ENCODE peak calls at places on chromosomes 2 and 18, in four cellular contexts. S is K562, Z is HepG2, G is GM12878. V is an unnamed sample.

GRCh38 chr2:215624423-215624829 is 188.6 kb upstream of the FN1 start:
- DNase-seq in S (no peak), Z (peak; percentile 95), G (no peak), V (no peak)

GRCh38 chr2:229376866-229377265 is 105.8 kb upstream of the PID1 start:
- DNase-seq in S (no peak), Z (no peak), G (no peak), V (no peak)

GRCh38 chr18:67072789-67073188 is 443.7 kb downstream of the DSEL start:
- DNase-seq in S (no peak), Z (no peak), G (no peak), V (no peak)

GRCh38 chr2:176873403-176873802 is 339.2 kb upstream of the HNRNPA3 start:
- DNase-seq in S (no peak), Z (no peak), G (no peak), V (no peak)

GRCh38 chr2:237629188-237629534 is 1.8 kb downstream of the LRRFIP1 start:
- DNase-seq in S (no peak), Z (no peak), G (no peak), V (no peak)

GRCh38 chr2:215760526-215760925 is 252.8 kb downstream of the MREG start:
- DNase-seq in S (no peak), Z (no peak), G (no peak), V (no peak)

GRCh38 chr2:65471409-65471808 is 39.0 kb upstream of the SPRED2 start:
- DNase-seq in S (no peak), Z (no peak), G (no peak), V (no peak)

GRCh38 chr18:35695803-35696202 is 114.3 kb downstream of the GALNT1 start:
- DNase-seq in S (no peak), Z (no peak), G (no peak), V (no peak)

GRCh38 chr2:226977775-226978190 is 141.9 kb downstream of the RHBDD1 start:
- DNase-seq in S (peak; percentile 16), Z (no peak), G (no peak), V (no peak)

GRCh38 chr2:221468288-221468687 is 103.8 kb downstream of the EPHA4 start:
- DNase-seq in S (no peak), Z (no peak), G (no peak), V (no peak)

GRCh38 chr18:79321625-79322024 is 74.1 kb upstream of the NFATC1 start:
- DNase-seq in S (no peak), Z (no peak), G (no peak), V (no peak)

GRCh38 chr18:8303151-8303770 is 306.0 kb upstream of the RAB12 start:
- DNase-seq in S (no peak), Z (no peak), G (no peak), V (no peak)

GRCh38 chr2:113965644-113966043 is 75.8 kb downstream of the ACTR3 start:
- DNase-seq in S (peak; percentile 32), Z (peak; percentile 94), G (no peak), V (peak; percentile 26)

GRCh38 chr2:232315049-232315922 is 63.3 kb upstream of the ALPP start:
- DNase-seq in S (no peak), Z (no peak), G (peak; percentile 63), V (no peak)

GRCh38 chr18:48926420-48926857 is 24.3 kb downstream of the SMAD7 start:
- DNase-seq in S (no peak), Z (peak; percentile 89), G (no peak), V (no peak)

GRCh38 chr18:31275722-31276463 is 42.1 kb upstream of the DSG1 start:
- DNase-seq in S (no peak), Z (no peak), G (no peak), V (no peak)

GRCh38 chr18:62938006-62938405 is 222.7 kb downstream of the PHLPP1 start:
- DNase-seq in S (no peak), Z (no peak), G (no peak), V (no peak)

GRCh38 chr2:27042159-27042661 is 9.3 kb upstream of the AGBL5 start:
- DNase-seq in S (no peak), Z (no peak), G (peak; percentile 69), V (no peak)
- TF ChIP-seq ETV6 in S (no peak), Z (no peak), G (no peak), V (no peak)

GRCh38 chr2:10771786-10772185 is 40.8 kb downstream of the PDIA6 start:
- DNase-seq in S (no peak), Z (no peak), G (no peak), V (no peak)

GRCh38 chr2:10772201-10772867 is 40.3 kb downstream of the PDIA6 start:
- DNase-seq in S (no peak), Z (no peak), G (no peak), V (no peak)

GRCh38 chr2:10773841-10774341 is 38.7 kb downstream of the PDIA6 start:
- DNase-seq in S (no peak), Z (no peak), G (no peak), V (no peak)

GRCh38 chr2:10772868-10773215 is 39.7 kb downstream of the PDIA6 start:
- DNase-seq in S (no peak), Z (no peak), G (no peak), V (no peak)

DNA sequence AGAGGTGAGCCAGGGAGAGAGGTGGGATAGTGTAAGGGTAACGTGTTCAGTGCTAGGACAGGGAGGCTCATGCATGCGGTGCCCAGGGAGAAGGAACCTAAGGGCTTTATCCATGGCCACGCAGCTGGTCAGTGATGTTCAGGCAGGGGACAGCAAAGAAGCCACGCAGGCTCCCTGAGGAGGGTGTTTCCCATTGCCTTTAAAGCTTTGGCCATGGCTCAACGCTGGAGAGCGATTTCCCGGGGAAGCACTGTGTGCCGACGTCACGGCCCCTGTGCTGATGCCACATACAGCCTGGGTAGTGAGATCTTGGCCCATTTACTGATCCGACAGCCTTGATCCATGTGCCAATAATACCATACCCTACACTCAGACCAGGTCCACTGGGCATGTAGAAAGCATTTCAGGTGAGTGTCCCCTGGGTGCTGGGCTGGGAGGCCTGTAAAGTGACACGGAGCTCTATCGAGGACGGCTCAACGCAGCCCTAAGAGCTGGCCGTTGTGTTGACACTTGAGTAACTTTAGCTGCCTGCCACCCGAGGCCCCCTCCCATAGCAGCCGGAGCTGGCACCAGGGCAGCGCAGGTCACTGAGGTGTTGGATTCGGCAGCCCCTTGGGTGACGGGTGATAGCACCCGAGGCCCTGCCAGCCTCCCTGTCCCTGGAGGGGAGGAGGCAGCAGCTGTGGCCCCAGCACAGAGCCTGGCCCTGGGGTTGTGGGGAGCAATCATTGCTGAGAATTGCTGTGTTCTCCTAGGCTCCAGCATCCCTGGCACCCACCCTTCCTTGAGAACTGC is 41.4 kb downstream of the PDIA6 start:
- DNase-seq in S (no peak), Z (no peak), G (no peak), V (no peak)
- TF ChIP-seq ETV6 in S (no peak), Z (no peak), G (no peak), V (no peak)

GRCh38 chr2:144211826-144212225 is 308.1 kb downstream of the ZEB2 start:
- DNase-seq in S (no peak), Z (no peak), G (no peak), V (no peak)
- TF ChIP-seq ETV6 in S (no peak), Z (no peak), G (no peak), V (no peak)

DNA sequence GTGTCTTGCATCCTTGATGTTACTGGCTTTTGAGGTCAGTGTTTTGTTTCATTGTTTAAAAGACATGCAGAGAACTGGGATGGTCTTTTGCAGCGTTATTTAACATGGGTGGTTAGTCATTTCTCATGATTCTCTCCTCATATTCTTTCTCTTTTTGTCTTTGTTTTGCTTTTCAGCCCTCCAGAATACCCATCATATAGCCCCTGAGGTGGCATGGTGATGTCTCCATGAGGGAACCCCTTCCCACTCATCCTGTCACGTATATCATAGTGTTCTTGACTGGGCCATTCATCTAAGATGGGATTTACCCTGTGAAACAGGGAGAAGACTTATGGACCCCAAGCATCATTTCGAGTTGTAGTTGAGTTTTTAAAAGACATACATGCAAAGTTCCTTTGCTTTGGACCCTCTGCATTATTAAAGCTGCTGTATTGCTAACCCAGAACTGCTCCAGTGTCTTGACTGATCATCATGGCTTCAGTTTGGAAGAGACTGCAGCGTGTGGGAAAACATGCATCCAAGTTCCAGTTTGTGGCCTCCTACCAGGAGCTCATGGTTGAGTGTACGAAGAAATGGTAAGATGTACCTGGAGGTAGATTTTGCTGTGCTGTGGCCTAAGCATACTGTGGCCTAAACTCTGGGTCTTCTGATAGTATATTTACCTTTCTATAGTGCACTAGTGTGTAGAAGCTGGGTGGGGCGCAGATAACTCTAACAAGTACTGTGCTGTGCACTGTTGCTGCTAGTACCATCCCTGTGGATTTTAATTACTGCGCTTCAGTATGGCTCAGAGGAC is 1.4 kb downstream of the EHBP1 start:
- DNase-seq in S (no peak), Z (peak; percentile 51), G (no peak), V (no peak)
- TF ChIP-seq ETV6 in S (no peak), Z (no peak), G (no peak), V (no peak)

DNA sequence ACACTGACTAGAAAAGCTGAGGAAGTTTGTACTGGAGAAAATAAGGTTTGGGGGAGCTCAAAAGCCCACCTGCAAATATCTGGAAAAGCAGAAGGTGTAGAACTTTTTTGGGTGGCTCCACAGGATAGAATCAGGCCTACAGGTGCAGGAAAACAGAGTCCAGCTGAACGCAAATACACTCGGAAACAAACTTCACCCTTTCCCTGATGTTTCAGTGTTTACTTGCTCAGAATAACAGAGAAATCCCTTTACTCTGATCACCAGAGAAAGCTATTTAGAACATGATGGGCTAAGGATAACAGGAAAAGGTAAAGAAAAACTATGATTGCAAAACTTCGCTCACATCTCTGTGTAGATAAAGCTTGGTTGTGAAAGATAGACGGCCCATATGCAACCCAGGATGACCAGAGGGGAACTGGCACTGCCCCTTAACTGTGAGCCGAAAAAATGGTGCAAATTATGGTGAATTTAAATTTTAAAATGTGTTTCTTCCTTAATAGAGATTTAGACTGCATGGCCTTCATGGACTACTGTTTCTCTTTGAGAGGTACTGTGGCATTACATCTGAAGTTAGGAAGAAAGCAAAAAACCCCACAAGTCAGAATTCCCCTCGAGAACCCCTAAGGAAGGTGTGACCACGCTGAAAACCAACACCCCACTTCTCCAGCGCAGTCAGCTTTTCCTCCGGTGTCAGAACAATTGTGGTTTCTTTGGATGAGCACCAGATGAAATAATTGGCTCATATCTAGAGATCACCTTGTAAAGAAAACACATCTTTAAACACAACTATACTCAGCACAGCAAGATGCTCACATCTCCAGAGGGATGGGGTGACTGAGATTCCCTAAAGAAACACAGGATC is 84.5 kb upstream of the TMEM247 start:
- DNase-seq in S (no peak), Z (peak; percentile 92), G (peak; percentile 4), V (no peak)
- TF ChIP-seq ETV6 in S (no peak), Z (no peak), G (no peak), V (no peak)

DNA sequence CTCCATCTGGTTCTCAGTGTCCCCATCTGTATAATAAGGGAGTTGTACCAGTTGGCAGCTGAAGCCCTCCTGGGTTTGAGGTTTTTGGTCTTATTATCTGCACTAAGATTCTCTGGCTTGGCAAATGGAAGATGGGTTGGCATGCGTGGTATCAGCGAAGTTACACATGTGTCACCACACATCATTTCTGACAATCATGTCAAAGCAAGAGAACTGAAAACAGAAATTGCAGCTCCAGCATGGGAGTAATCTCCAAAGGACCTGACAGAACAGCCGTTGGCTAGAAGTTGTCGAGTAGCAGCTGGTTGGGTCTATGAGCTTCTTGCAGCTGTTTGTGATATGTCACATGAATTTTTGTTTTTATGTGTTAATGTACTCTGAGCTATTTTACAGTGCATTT is 317.4 kb downstream of the SLC4A3 start:
- DNase-seq in S (no peak), Z (no peak), G (no peak), V (no peak)
- TF ChIP-seq ETV6 in S (no peak), Z (no peak), G (no peak), V (no peak)

DNA sequence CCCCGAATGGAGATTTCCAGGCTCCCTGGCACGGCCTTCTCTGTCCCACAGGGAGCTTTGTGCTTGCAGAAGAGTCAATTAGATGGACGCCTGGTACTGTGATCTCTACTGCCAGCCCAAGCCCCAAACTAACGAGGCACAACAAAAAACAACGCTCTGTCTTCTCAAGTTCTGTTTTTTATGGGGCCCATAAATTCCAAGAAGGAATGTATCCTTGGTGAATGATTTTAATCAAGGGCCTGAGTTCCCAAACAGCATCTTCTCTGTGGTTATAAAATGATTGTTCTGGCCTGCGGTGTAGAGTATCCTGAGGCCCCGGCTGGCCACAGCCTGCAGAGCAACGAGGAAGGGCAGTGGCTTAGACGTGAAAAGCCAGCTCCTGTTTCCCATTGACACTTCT is 219.5 kb downstream of the CLIP4 start:
- DNase-seq in S (no peak), Z (no peak), G (no peak), V (no peak)
- TF ChIP-seq ETV6 in S (no peak), Z (no peak), G (no peak), V (no peak)

V was measured in WTC11.